ENCODE peak calls at places on chromosomes 12 and 14, in four cellular contexts. V is cardiac fibroblast; P is PC-3; F is CD8-positive, alpha-beta T cell. N is an unnamed sample.

GRCh38 chr12:18383203-18383602 is 121.9 kb downstream of the PIK3C2G start:
- DNase-seq in V (peak), P (peak), F (no peak), N (peak)

GRCh38 chr12:49655595-49656236 is 32.4 kb downstream of the PRPF40B start:
- DNase-seq in P (no peak), F (no peak), V (no peak), N (no peak)

GRCh38 chr14:89455412-89455811 is 38.4 kb upstream of the FOXN3 start:
- DNase-seq in P (no peak), F (no peak), V (peak), N (peak)

GRCh38 chr12:7460375-7461259 is 16.7 kb upstream of the CD163L1 start:
- DNase-seq in P (peak), V (peak), F (peak), N (peak)

GRCh38 chr14:56422703-56423213 is 156.8 kb upstream of the TMEM260 start:
- DNase-seq in V (peak), P (peak), F (no peak), N (peak)

GRCh38 chr12:5499566-5500325 is 67.8 kb downstream of the NTF3 start:
- DNase-seq in P (no peak), V (no peak), F (no peak), N (peak)

GRCh38 chr12:50488801-50489200 is 16.0 kb upstream of the DIP2B start:
- DNase-seq in F (no peak), V (no peak), P (no peak), N (no peak)

GRCh38 chr12:42725839-42726238 is 136.3 kb upstream of the PRICKLE1 start:
- DNase-seq in P (peak), F (no peak), V (peak), N (no peak)

GRCh38 chr12:62466018-62466595 is 519 bp upstream of the MON2 start:
- DNase-seq in V (peak), F (peak), P (peak), N (peak)

GRCh38 chr12:67151891-67152290 is 117.3 kb upstream of the CAND1 start:
- DNase-seq in V (no peak), P (no peak), F (no peak), N (peak)

GRCh38 chr14:99531221-99532096 is 50.2 kb downstream of the CCNK start:
- DNase-seq in F (no peak), P (no peak), V (peak), N (no peak)

GRCh38 chr12:87439990-87440827 is 589.0 kb downstream of the C12orf50 start:
- DNase-seq in F (no peak), P (peak), V (peak), N (peak)

GRCh38 chr12:49967777-49968250 is 4.9 kb upstream of the AQP6 start:
- DNase-seq in F (no peak), P (no peak), V (no peak), N (no peak)

GRCh38 chr14:21526672-21527319 is 650 bp upstream of the SALL2 start:
- DNase-seq in V (no peak), F (no peak), P (no peak), N (peak)

GRCh38 chr14:64465208-64465821 is at the start of gene AKAP5:
- DNase-seq in V (peak), F (peak), P (peak), N (peak)

GRCh38 chr14:61564623-61565091 is 130.7 kb upstream of the HIF1A start:
- DNase-seq in V (peak), P (peak), F (no peak), N (peak)

GRCh38 chr14:35133542-35134328 is 11.4 kb downstream of the PRORP start:
- DNase-seq in P (no peak), V (peak), F (no peak), N (peak)

GRCh38 chr12:12723147-12723680 is 6.0 kb downstream of the CDKN1B start:
- DNase-seq in V (no peak), F (no peak), P (peak), N (no peak)

GRCh38 chr12:57138526-57139272 is 8.7 kb downstream of the LRP1-AS start:
- DNase-seq in P (no peak), V (peak), F (no peak), N (peak)

GRCh38 chr14:70018713-70019201 is 139.5 kb downstream of the SMOC1 start:
- DNase-seq in P (no peak), F (no peak), V (peak), N (no peak)

GRCh38 chr14:73133795-73134194 is 2.5 kb upstream of the PSEN1 start:
- DNase-seq in F (no peak), V (no peak), P (no peak), N (no peak)

GRCh38 chr12:52036587-52037171 is 14.6 kb upstream of the NR4A1 start:
- DNase-seq in F (peak), P (peak), V (peak), N (peak)

GRCh38 chr14:72704507-72704906 is 189.4 kb downstream of the DPF3 start:
- DNase-seq in P (no peak), V (no peak), F (no peak), N (no peak)

GRCh38 chr12:49541911-49542505 is 3.2 kb downstream of the KCNH3 start:
- DNase-seq in P (no peak), F (no peak), V (no peak), N (no peak)

GRCh38 chr12:109737111-109737510 is 23.5 kb downstream of the FAM222A start:
- DNase-seq in P (no peak), F (no peak), V (no peak), N (no peak)

GRCh38 chr12:104544836-104545235 is 88.1 kb downstream of the CHST11 start:
- DNase-seq in F (no peak), P (no peak), V (no peak), N (no peak)

GRCh38 chr12:104546575-104546974 is 89.8 kb downstream of the CHST11 start:
- DNase-seq in F (no peak), V (no peak), P (no peak), N (no peak)

GRCh38 chr12:104549820-104550480 is 93.2 kb downstream of the CHST11 start:
- DNase-seq in V (no peak), F (no peak), P (no peak), N (no peak)

GRCh38 chr12:104551313-104551931 is 94.7 kb downstream of the CHST11 start:
- DNase-seq in F (no peak), V (no peak), P (no peak), N (no peak)

GRCh38 chr12:104547239-104547638 is 90.5 kb downstream of the CHST11 start:
- DNase-seq in P (no peak), V (no peak), F (no peak), N (no peak)
- TF ChIP-seq CTCF in P (no peak), V (no peak), F (no peak), N (no peak)

GRCh38 chr14:52458721-52459085 is 93.6 kb downstream of the TXNDC16 start:
- DNase-seq in F (no peak), V (peak), P (peak), N (no peak)
- H3K4me3 ChIP-seq in F (no peak), V (no peak), P (peak), N (no peak)

GRCh38 chr12:108611884-108612415 is 14.1 kb upstream of the TMEM119 start:
- DNase-seq in V (peak), F (peak), P (peak), N (peak)
- TF ChIP-seq CTCF in V (peak), F (peak), P (peak), N (peak)

GRCh38 chr14:104746951-104747481 is 5.9 kb upstream of the SIVA1 start:
- DNase-seq in F (no peak), V (no peak), P (peak), N (peak)

GRCh38 chr14:104746071-104746545 is 6.8 kb upstream of the SIVA1 start:
- DNase-seq in F (no peak), V (no peak), P (no peak), N (no peak)

GRCh38 chr14:104744484-104744883 is 8.5 kb upstream of the SIVA1 start:
- DNase-seq in V (no peak), P (no peak), F (no peak), N (no peak)

GRCh38 chr14:104743461-104744380 is 9.2 kb upstream of the SIVA1 start:
- DNase-seq in V (no peak), F (no peak), P (peak), N (no peak)

GRCh38 chr14:104745431-104745830 is 7.5 kb upstream of the SIVA1 start:
- DNase-seq in V (no peak), P (no peak), F (no peak), N (no peak)
- H3K4me3 ChIP-seq in V (no peak), P (no peak), F (no peak), N (no peak)